ENCODE peak calls at places on chromosomes 6 and 20, in seven cellular contexts. One of them, this sample, is unnamed.

GRCh38 chr6:134663800-134664535 is 285.9 kb downstream of the ALDH8A1 start:
- DNase-seq in hepatocyte: no peak
- DNase-seq in GM23248: no peak
- DNase-seq in SK-N-SH: no peak
- DNase-seq in neural progenitor cell: no peak
- DNase-seq in PC-3: no peak
- DNase-seq in GM23338: no peak
- DNase-seq in this sample: no peak

GRCh38 chr6:126955621-126956020 is 162.8 kb upstream of the RSPO3 start:
- DNase-seq in hepatocyte: no peak
- DNase-seq in GM23248: no peak
- DNase-seq in SK-N-SH: no peak
- DNase-seq in neural progenitor cell: no peak
- DNase-seq in PC-3: peak
- DNase-seq in GM23338: no peak
- DNase-seq in this sample: no peak

GRCh38 chr6:50970908-50971307 is 152.2 kb downstream of the TFAP2B start:
- DNase-seq in hepatocyte: no peak
- DNase-seq in GM23248: no peak
- DNase-seq in SK-N-SH: no peak
- DNase-seq in neural progenitor cell: no peak
- DNase-seq in PC-3: no peak
- DNase-seq in GM23338: no peak
- DNase-seq in this sample: no peak

GRCh38 chr20:48732081-48732829 is 95.5 kb downstream of the PREX1 start:
- DNase-seq in hepatocyte: no peak
- DNase-seq in GM23248: no peak
- DNase-seq in SK-N-SH: no peak
- DNase-seq in neural progenitor cell: no peak
- DNase-seq in PC-3: no peak
- DNase-seq in GM23338: no peak
- DNase-seq in this sample: no peak

GRCh38 chr20:3093861-3094361 is 9.4 kb upstream of the AVP start:
- DNase-seq in hepatocyte: no peak
- DNase-seq in GM23248: no peak
- DNase-seq in SK-N-SH: no peak
- DNase-seq in neural progenitor cell: no peak
- DNase-seq in PC-3: no peak
- DNase-seq in GM23338: no peak
- DNase-seq in this sample: no peak

GRCh38 chr20:42082611-42083010 is 464.4 kb upstream of the CHD6 start:
- DNase-seq in hepatocyte: peak
- DNase-seq in GM23248: peak
- DNase-seq in SK-N-SH: peak
- DNase-seq in neural progenitor cell: no peak
- DNase-seq in PC-3: peak
- DNase-seq in GM23338: no peak
- DNase-seq in this sample: peak

GRCh38 chr6:18154507-18155272 is at the start of gene TPMT:
- DNase-seq in hepatocyte: peak
- DNase-seq in GM23248: peak
- DNase-seq in SK-N-SH: no peak
- DNase-seq in neural progenitor cell: peak
- DNase-seq in PC-3: peak
- DNase-seq in GM23338: peak
- DNase-seq in this sample: no peak

GRCh38 chr6:52104979-52105378 is 17.6 kb upstream of the PKHD1 start:
- DNase-seq in hepatocyte: no peak
- DNase-seq in GM23248: no peak
- DNase-seq in SK-N-SH: no peak
- DNase-seq in neural progenitor cell: no peak
- DNase-seq in PC-3: peak
- DNase-seq in GM23338: no peak
- DNase-seq in this sample: no peak

GRCh38 chr20:10328897-10329255 is 105.1 kb downstream of the MKKS start:
- DNase-seq in hepatocyte: no peak
- DNase-seq in GM23248: no peak
- DNase-seq in SK-N-SH: no peak
- DNase-seq in neural progenitor cell: no peak
- DNase-seq in PC-3: no peak
- DNase-seq in GM23338: no peak
- DNase-seq in this sample: no peak

GRCh38 chr6:137931849-137932465 is 64.9 kb downstream of the TNFAIP3 start:
- DNase-seq in hepatocyte: no peak
- DNase-seq in GM23248: peak
- DNase-seq in SK-N-SH: no peak
- DNase-seq in neural progenitor cell: no peak
- DNase-seq in PC-3: peak
- DNase-seq in GM23338: no peak
- DNase-seq in this sample: no peak

GRCh38 chr6:137928286-137928685 is 61.2 kb downstream of the TNFAIP3 start:
- DNase-seq in hepatocyte: no peak
- DNase-seq in GM23248: no peak
- DNase-seq in SK-N-SH: no peak
- DNase-seq in neural progenitor cell: no peak
- DNase-seq in PC-3: no peak
- DNase-seq in GM23338: no peak
- DNase-seq in this sample: peak

GRCh38 chr6:137936798-137937197 is 69.7 kb downstream of the TNFAIP3 start:
- DNase-seq in hepatocyte: no peak
- DNase-seq in GM23248: no peak
- DNase-seq in SK-N-SH: no peak
- DNase-seq in neural progenitor cell: no peak
- DNase-seq in PC-3: no peak
- DNase-seq in GM23338: no peak
- DNase-seq in this sample: no peak

GRCh38 chr6:137938770-137939379 is 71.8 kb downstream of the TNFAIP3 start:
- DNase-seq in hepatocyte: no peak
- DNase-seq in GM23248: no peak
- DNase-seq in SK-N-SH: no peak
- DNase-seq in neural progenitor cell: no peak
- DNase-seq in PC-3: no peak
- DNase-seq in GM23338: no peak
- DNase-seq in this sample: no peak

DNA sequence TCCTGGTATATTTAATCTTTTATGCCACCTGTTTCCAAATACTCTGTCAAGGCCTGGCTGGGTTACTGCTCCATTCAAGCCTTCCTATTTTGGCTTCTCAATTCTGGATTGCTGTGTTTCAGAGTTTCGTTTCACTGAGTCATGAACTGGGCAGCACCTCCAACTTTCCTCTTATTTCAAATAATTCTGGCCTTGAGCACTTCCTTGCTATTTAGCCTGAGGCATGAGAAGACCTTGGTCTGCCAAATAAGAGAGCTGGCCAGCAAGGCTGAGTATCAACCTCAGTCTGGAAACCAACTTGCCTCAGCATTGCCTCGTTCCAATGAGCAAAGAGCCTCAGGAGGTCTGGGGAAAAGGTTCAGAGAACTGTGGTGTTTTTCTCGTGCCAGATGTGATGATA is 66.6 kb downstream of the TNFAIP3 start:
- DNase-seq in hepatocyte: no peak
- DNase-seq in GM23248: peak
- DNase-seq in SK-N-SH: no peak
- DNase-seq in neural progenitor cell: no peak
- DNase-seq in PC-3: peak
- DNase-seq in GM23338: no peak
- DNase-seq in this sample: no peak
- TF ChIP-seq EZH2phosphoT487 in hepatocyte: no peak
- TF ChIP-seq EZH2phosphoT487 in GM23248: no peak
- TF ChIP-seq EZH2phosphoT487 in SK-N-SH: no peak
- TF ChIP-seq EZH2phosphoT487 in neural progenitor cell: no peak
- TF ChIP-seq EZH2phosphoT487 in PC-3: no peak
- TF ChIP-seq EZH2phosphoT487 in GM23338: no peak
- TF ChIP-seq EZH2phosphoT487 in this sample: no peak

GRCh38 chr6:30931959-30932645 is at the start of gene SFTA2:
- DNase-seq in hepatocyte: peak
- DNase-seq in GM23248: no peak
- DNase-seq in SK-N-SH: no peak
- DNase-seq in neural progenitor cell: no peak
- DNase-seq in PC-3: no peak
- DNase-seq in GM23338: no peak
- DNase-seq in this sample: no peak

GRCh38 chr6:30932665-30933365 is 845 bp upstream of the SFTA2 start:
- DNase-seq in hepatocyte: no peak
- DNase-seq in GM23248: no peak
- DNase-seq in SK-N-SH: no peak
- DNase-seq in neural progenitor cell: no peak
- DNase-seq in PC-3: no peak
- DNase-seq in GM23338: no peak
- DNase-seq in this sample: no peak

GRCh38 chr6:30938730-30939129 is 2.0 kb upstream of the MUCL3 start:
- DNase-seq in hepatocyte: no peak
- DNase-seq in GM23248: no peak
- DNase-seq in SK-N-SH: no peak
- DNase-seq in neural progenitor cell: no peak
- DNase-seq in PC-3: no peak
- DNase-seq in GM23338: no peak
- DNase-seq in this sample: no peak

GRCh38 chr6:30937265-30937664 is 3.5 kb upstream of the MUCL3 start:
- DNase-seq in hepatocyte: no peak
- DNase-seq in GM23248: no peak
- DNase-seq in SK-N-SH: no peak
- DNase-seq in neural progenitor cell: no peak
- DNase-seq in PC-3: no peak
- DNase-seq in GM23338: no peak
- DNase-seq in this sample: no peak

DNA sequence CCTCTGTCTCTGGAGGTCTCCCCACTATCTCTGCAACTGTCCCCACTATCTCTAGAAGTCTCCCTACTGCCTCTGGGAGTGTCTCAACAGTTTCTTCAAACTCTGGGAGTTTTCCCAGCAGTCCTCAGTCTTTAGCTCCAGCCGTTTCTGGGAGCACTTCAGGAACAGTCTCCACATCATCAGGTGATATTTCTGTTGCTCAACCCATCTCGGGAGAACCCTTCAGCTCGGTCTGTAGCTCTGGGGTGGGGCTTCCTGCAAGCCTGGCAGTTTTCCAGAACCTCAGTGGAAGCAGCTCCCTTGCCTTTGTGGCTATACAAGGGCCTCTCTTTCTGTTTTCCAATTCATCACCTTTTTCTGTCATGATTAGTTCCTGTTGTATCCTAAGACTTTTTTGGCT is 3.0 kb upstream of the SFTA2 start:
- DNase-seq in hepatocyte: peak
- DNase-seq in GM23248: no peak
- DNase-seq in SK-N-SH: no peak
- DNase-seq in neural progenitor cell: no peak
- DNase-seq in PC-3: no peak
- DNase-seq in GM23338: no peak
- DNase-seq in this sample: no peak
- TF ChIP-seq EZH2phosphoT487 in hepatocyte: no peak
- TF ChIP-seq EZH2phosphoT487 in GM23248: no peak
- TF ChIP-seq EZH2phosphoT487 in SK-N-SH: no peak
- TF ChIP-seq EZH2phosphoT487 in neural progenitor cell: no peak
- TF ChIP-seq EZH2phosphoT487 in PC-3: no peak
- TF ChIP-seq EZH2phosphoT487 in GM23338: no peak
- TF ChIP-seq EZH2phosphoT487 in this sample: no peak

GRCh38 chr20:51531141-51531710 is 11.3 kb downstream of the NFATC2 start:
- DNase-seq in hepatocyte: no peak
- DNase-seq in GM23248: peak
- DNase-seq in SK-N-SH: no peak
- DNase-seq in neural progenitor cell: no peak
- DNase-seq in PC-3: peak
- DNase-seq in GM23338: no peak
- DNase-seq in this sample: no peak
- TF ChIP-seq EZH2phosphoT487 in hepatocyte: no peak
- TF ChIP-seq EZH2phosphoT487 in GM23248: no peak
- TF ChIP-seq EZH2phosphoT487 in SK-N-SH: no peak
- TF ChIP-seq EZH2phosphoT487 in neural progenitor cell: no peak
- TF ChIP-seq EZH2phosphoT487 in PC-3: no peak
- TF ChIP-seq EZH2phosphoT487 in GM23338: no peak
- TF ChIP-seq EZH2phosphoT487 in this sample: no peak

GRCh38 chr6:111798281-111798725 is 74.9 kb downstream of the FYN start:
- DNase-seq in hepatocyte: no peak
- DNase-seq in GM23248: peak
- DNase-seq in SK-N-SH: no peak
- DNase-seq in neural progenitor cell: no peak
- DNase-seq in PC-3: peak
- DNase-seq in GM23338: no peak
- DNase-seq in this sample: no peak
- TF ChIP-seq EZH2phosphoT487 in hepatocyte: no peak
- TF ChIP-seq EZH2phosphoT487 in GM23248: no peak
- TF ChIP-seq EZH2phosphoT487 in SK-N-SH: no peak
- TF ChIP-seq EZH2phosphoT487 in neural progenitor cell: no peak
- TF ChIP-seq EZH2phosphoT487 in PC-3: no peak
- TF ChIP-seq EZH2phosphoT487 in GM23338: no peak
- TF ChIP-seq EZH2phosphoT487 in this sample: no peak

GRCh38 chr6:159831373-159831679 is 31.2 kb downstream of the PNLDC1 start:
- DNase-seq in hepatocyte: no peak
- DNase-seq in GM23248: no peak
- DNase-seq in SK-N-SH: no peak
- DNase-seq in neural progenitor cell: no peak
- DNase-seq in PC-3: no peak
- DNase-seq in GM23338: no peak
- DNase-seq in this sample: no peak
- TF ChIP-seq EZH2phosphoT487 in hepatocyte: no peak
- TF ChIP-seq EZH2phosphoT487 in GM23248: no peak
- TF ChIP-seq EZH2phosphoT487 in SK-N-SH: no peak
- TF ChIP-seq EZH2phosphoT487 in neural progenitor cell: no peak
- TF ChIP-seq EZH2phosphoT487 in PC-3: no peak
- TF ChIP-seq EZH2phosphoT487 in GM23338: no peak
- TF ChIP-seq EZH2phosphoT487 in this sample: no peak

This sample was measured in MM.1S.